ENCODE peak calls at places on chromosomes 2 and 18, in eight cellular contexts. Z is K562, F is HL-60, N is sigmoid colon, J is HCT116, U is stomach, L is HepG2, V is endothelial cell of umbilical vein. W is an unnamed sample.

GRCh38 chr18:78457011-78457410 is 522.6 kb upstream of the SALL3 start:
- DNase-seq in L (no peak), V (no peak), F (no peak), N (no peak), Z (no peak), U (no peak), J (no peak), W (no peak)

GRCh38 chr2:118989481-118989880 is 47.5 kb downstream of the MARCO start:
- DNase-seq in L (no peak), F (no peak), U (peak; percentile 9), J (no peak), V (no peak), Z (no peak), N (no peak), W (peak; percentile 23)

GRCh38 chr18:63700501-63700900 is 2.3 kb upstream of the SERPINB11 start:
- DNase-seq in J (no peak), L (no peak), N (no peak), F (no peak), U (no peak), V (no peak), Z (no peak), W (no peak)

GRCh38 chr2:37786854-37787253 is 115.4 kb upstream of the CDC42EP3 start:
- DNase-seq in L (peak; percentile 70), U (no peak), N (no peak), J (no peak), V (no peak), F (no peak), Z (no peak), W (no peak)

GRCh38 chr2:202122975-202123765 is 50.1 kb downstream of the KIAA2012 start:
- DNase-seq in J (no peak), V (no peak), N (no peak), Z (no peak), U (no peak), L (no peak), F (no peak), W (no peak)

GRCh38 chr2:235523486-235524150 is 29.8 kb downstream of the AGAP1 start:
- DNase-seq in J (no peak), N (no peak), Z (no peak), L (no peak), U (no peak), F (no peak), V (no peak), W (no peak)

GRCh38 chr2:57160976-57161375 is 885.6 kb upstream of the VRK2 start:
- DNase-seq in L (no peak), F (no peak), U (no peak), J (no peak), Z (no peak), V (peak; percentile 44), N (no peak), W (no peak)

GRCh38 chr2:69946351-69947077 is 14.9 kb downstream of the ASPRV1 start:
- DNase-seq in V (peak; percentile 41), J (peak; percentile 34), U (peak; percentile 38), L (peak; percentile 82), N (no peak), F (peak; percentile 85), Z (peak; percentile 67), W (no peak)

GRCh38 chr2:12717988-12718661 is 1.4 kb downstream of the TRIB2 start:
- DNase-seq in J (no peak), U (peak; percentile 39), V (peak; percentile 63), Z (peak; percentile 36), F (no peak), L (no peak), N (peak; percentile 75), W (no peak)

GRCh38 chr2:174788291-174788929 is 24.1 kb upstream of the CHRNA1 start:
- DNase-seq in V (no peak), U (no peak), J (peak; percentile 23), F (no peak), Z (peak; percentile 80), L (no peak), N (no peak), W (peak; percentile 78)

GRCh38 chr2:5699963-5700362 is 7.8 kb downstream of the SOX11 start:
- DNase-seq in J (no peak), V (no peak), U (no peak), Z (no peak), L (no peak), F (no peak), N (no peak), W (no peak)

GRCh38 chr2:207248702-207249355 is 83.1 kb upstream of the KLF7 start:
- DNase-seq in U (no peak), J (no peak), V (no peak), N (no peak), F (no peak), Z (no peak), L (no peak), W (no peak)

GRCh38 chr2:80364511-80365212 is 60.1 kb upstream of the LRRTM1 start:
- DNase-seq in J (no peak), V (no peak), N (no peak), L (no peak), F (no peak), Z (no peak), U (no peak), W (no peak)

GRCh38 chr2:26581991-26582842 is 58.9 kb downstream of the CIB4 start:
- DNase-seq in J (no peak), F (no peak), N (peak; percentile 44), Z (no peak), L (no peak), U (no peak), V (no peak), W (no peak)

GRCh38 chr2:7745369-7745768 is 828.2 kb downstream of the RNF144A start:
- DNase-seq in J (no peak), L (no peak), V (no peak), U (no peak), Z (no peak), N (no peak), F (no peak), W (no peak)

GRCh38 chr2:203802277-203803045 is 65.1 kb upstream of the CTLA4 start:
- DNase-seq in F (no peak), Z (no peak), L (no peak), J (no peak), U (no peak), V (no peak), N (no peak), W (no peak)

GRCh38 chr2:200208041-200208440 is 98.5 kb upstream of the SPATS2L start:
- DNase-seq in L (no peak), N (no peak), Z (no peak), J (no peak), V (no peak), U (no peak), F (no peak), W (no peak)

GRCh38 chr2:199261221-199261620 is 196.5 kb downstream of the SATB2 start:
- DNase-seq in L (no peak), N (no peak), V (peak; percentile 42), J (peak; percentile 6), U (no peak), F (no peak), Z (no peak), W (no peak)

GRCh38 chr18:48297139-48297538 is 112.0 kb downstream of the ZBTB7C start:
- DNase-seq in J (no peak), U (no peak), Z (no peak), F (no peak), N (no peak), L (no peak), V (no peak), W (no peak)

GRCh38 chr18:48294894-48295585 is 114.1 kb downstream of the ZBTB7C start:
- DNase-seq in Z (no peak), F (no peak), N (no peak), J (no peak), U (no peak), L (no peak), V (no peak), W (no peak)

GRCh38 chr18:48295586-48296311 is 113.4 kb downstream of the ZBTB7C start:
- DNase-seq in V (no peak), N (no peak), F (no peak), J (no peak), U (no peak), L (peak; percentile 3), Z (no peak), W (no peak)

GRCh38 chr18:48293954-48294893 is 115.0 kb downstream of the ZBTB7C start:
- DNase-seq in N (no peak), U (no peak), J (no peak), F (no peak), Z (no peak), V (no peak), L (no peak), W (no peak)

GRCh38 chr18:48296581-48296980 is 112.6 kb downstream of the ZBTB7C start:
- DNase-seq in Z (no peak), V (no peak), F (no peak), N (no peak), J (no peak), U (no peak), L (no peak), W (no peak)
- TF ChIP-seq POLR2AphosphoS5 in Z (no peak), V (no peak), F (no peak), N (no peak), J (no peak), U (no peak), L (no peak), W (no peak)

GRCh38 chr2:197108758-197109157 is 182.3 kb upstream of the PGAP1 start:
- DNase-seq in V (no peak), J (no peak), L (no peak), F (no peak), Z (no peak), U (peak; percentile 29), N (peak; percentile 91), W (no peak)
- TF ChIP-seq POLR2AphosphoS5 in V (no peak), J (no peak), L (no peak), F (no peak), Z (no peak), U (no peak), N (peak; percentile 53), W (no peak)

DNA sequence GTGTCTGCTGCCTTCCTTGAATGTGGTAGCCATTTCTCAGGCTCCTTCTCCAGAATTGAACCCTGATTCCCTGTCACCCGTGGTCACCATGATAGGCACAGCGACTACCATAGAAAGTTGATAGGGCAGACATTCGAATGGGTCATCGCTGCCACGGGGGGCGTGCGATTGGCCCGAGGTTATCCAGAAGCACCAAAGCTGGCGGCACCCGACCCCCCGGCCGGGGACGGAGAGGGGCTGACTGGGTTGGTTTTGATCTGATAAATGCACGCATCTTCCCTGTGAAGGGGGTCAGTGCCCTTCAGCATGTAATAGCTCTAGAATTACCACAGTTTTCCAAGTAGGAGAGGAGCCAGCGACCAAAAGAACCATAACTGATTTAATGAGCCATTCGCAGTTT is 94.0 kb upstream of the ANKRD30BL start:
- DNase-seq in U (no peak), J (no peak), Z (no peak), L (no peak), V (no peak), F (no peak), N (no peak), W (no peak)
- TF ChIP-seq POLR2AphosphoS5 in U (no peak), J (no peak), Z (no peak), L (no peak), V (no peak), F (no peak), N (no peak), W (no peak)

GRCh38 chr2:43612944-43613343 is 17.1 kb upstream of the THADA start:
- DNase-seq in L (peak; percentile 50), N (peak; percentile 72), J (no peak), Z (no peak), V (no peak), U (no peak), F (no peak), W (no peak)
- TF ChIP-seq POLR2AphosphoS5 in L (no peak), N (peak; percentile 37), J (no peak), Z (no peak), V (no peak), U (no peak), F (no peak), W (no peak)

GRCh38 chr2:113225505-113226259 is 51.9 kb downstream of the PSD4 start:
- DNase-seq in N (peak; percentile 66), V (no peak), Z (no peak), F (no peak), J (no peak), L (no peak), U (no peak), W (no peak)
- TF ChIP-seq POLR2AphosphoS5 in N (no peak), V (no peak), Z (no peak), F (no peak), J (no peak), L (no peak), U (no peak), W (no peak)